ENCODE peak calls at places on chromosomes 11 and 22, in nine cellular contexts. P, C, M, N, E, G, H, I and K are unnamed samples.

GRCh38 chr11:17992916-17993315 is 19.9 kb downstream of the SERGEF start:
- DNase-seq in I (no peak), H (peak; percentile 10), P (no peak), E (no peak), N (no peak), M (no peak), C (no peak), G (no peak), K (peak; percentile 57)

GRCh38 chr22:35498026-35498425 is 42.6 kb upstream of the RASD2 start:
- DNase-seq in P (no peak), I (no peak), N (no peak), G (no peak), E (no peak), H (no peak), C (peak; percentile 35), M (no peak), K (no peak)

GRCh38 chr11:116312560-116313340 is 460.0 kb downstream of the BUD13 start:
- DNase-seq in E (no peak), H (peak; percentile 86), G (peak; percentile 65), C (no peak), M (peak; percentile 65), P (peak; percentile 92), I (peak; percentile 84), N (no peak), K (peak; percentile 82)

GRCh38 chr11:123238297-123238696 is 43.2 kb upstream of the CLMP start:
- DNase-seq in M (peak; percentile 77), I (peak; percentile 41), E (no peak), N (no peak), G (peak; percentile 74), H (peak; percentile 10), C (peak; percentile 61), P (peak; percentile 54), K (peak; percentile 65)

GRCh38 chr22:48675828-48676145 is 1151.9 kb downstream of the BRD1 start:
- DNase-seq in I (no peak), E (no peak), H (no peak), N (no peak), M (no peak), P (no peak), G (no peak), C (no peak), K (no peak)

GRCh38 chr11:83951521-83951920 is 665.4 kb upstream of the CCDC90B start:
- DNase-seq in N (no peak), M (no peak), C (no peak), E (no peak), I (no peak), H (no peak), P (no peak), G (no peak), K (no peak)

GRCh38 chr11:44964526-44965209 is 14.0 kb upstream of the TP53I11 start:
- DNase-seq in H (no peak), I (peak; percentile 87), E (no peak), N (no peak), G (no peak), P (no peak), C (no peak), M (no peak), K (no peak)

GRCh38 chr11:57213282-57214086 is 23.6 kb downstream of the APLNR start:
- DNase-seq in I (no peak), E (peak; percentile 84), M (no peak), H (no peak), N (no peak), C (peak; percentile 21), G (no peak), P (peak; percentile 38), K (no peak)

GRCh38 chr22:24046024-24046423 is 34.9 kb downstream of the CABIN1 start:
- DNase-seq in H (no peak), M (no peak), G (no peak), C (no peak), P (no peak), N (no peak), I (no peak), E (no peak), K (no peak)

GRCh38 chr11:106695506-106695905 is 322.8 kb downstream of the GUCY1A2 start:
- DNase-seq in H (no peak), E (no peak), I (no peak), G (no peak), C (peak; percentile 83), N (no peak), M (no peak), P (no peak), K (no peak)

GRCh38 chr11:86969258-86969657 is 14.1 kb upstream of the FZD4 start:
- DNase-seq in M (no peak), H (no peak), C (no peak), I (no peak), E (no peak), N (no peak), P (no peak), G (no peak), K (no peak)

GRCh38 chr11:19679952-19680823 is 32.4 kb upstream of the NAV2 start:
- DNase-seq in P (peak; percentile 85), H (peak; percentile 74), M (peak; percentile 98), N (no peak), C (peak; percentile 99), I (peak; percentile 89), G (peak; percentile 83), E (peak; percentile 86), K (peak; percentile 96)

GRCh38 chr22:43013355-43014061 is 1.4 kb downstream of the PACSIN2 start:
- DNase-seq in G (no peak), E (no peak), M (no peak), P (no peak), C (no peak), I (no peak), H (peak; percentile 47), N (no peak), K (no peak)

GRCh38 chr22:27647540-27647939 is 154.0 kb downstream of the MN1 start:
- DNase-seq in G (no peak), E (no peak), P (no peak), M (no peak), C (no peak), H (peak; percentile 26), I (no peak), N (no peak), K (no peak)

GRCh38 chr11:30420233-30420787 is 97.4 kb downstream of the ARL14EP start:
- DNase-seq in C (no peak), I (no peak), M (no peak), E (no peak), H (no peak), P (no peak), G (no peak), N (no peak), K (no peak)

DNA sequence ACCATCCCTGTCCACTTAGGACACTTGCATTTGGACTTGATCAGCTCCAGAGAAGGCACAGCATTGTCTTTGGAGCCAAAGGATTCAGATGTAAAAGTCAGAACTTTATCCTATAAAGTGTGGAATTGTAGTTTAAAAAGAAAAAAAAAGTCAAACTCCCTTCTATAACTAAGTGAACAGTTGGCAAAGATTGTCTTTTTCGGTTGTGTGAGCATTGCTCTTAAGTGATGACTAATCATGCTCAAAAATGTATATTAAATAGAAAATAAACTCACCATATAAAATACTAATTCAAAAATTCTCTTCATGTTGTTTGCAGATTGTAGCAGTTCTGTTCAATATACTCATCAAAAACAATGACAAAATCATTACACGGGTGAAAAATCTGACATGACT is 93.8 kb downstream of the ETS1 start:
- DNase-seq in N (no peak), M (no peak), G (no peak), H (no peak), E (no peak), P (no peak), C (peak; percentile 65), I (no peak), K (no peak)
- H3K4me3 ChIP-seq in N (peak overlapping the region; percentile 8), M (no peak overlapping the region), G (no peak overlapping the region), H (no peak overlapping the region), E (no peak overlapping the region), P (no peak overlapping the region), C (no peak overlapping the region), I (no peak overlapping the region), K (no peak overlapping the region)

GRCh38 chr11:35964846-35965245 is 21.0 kb downstream of the LDLRAD3 start:
- DNase-seq in P (no peak), M (no peak), I (no peak), N (no peak), G (no peak), E (no peak), C (no peak), H (no peak), K (no peak)

GRCh38 chr11:35967042-35967441 is 23.2 kb downstream of the LDLRAD3 start:
- DNase-seq in P (peak; percentile 50), M (no peak), G (no peak), C (no peak), N (no peak), E (no peak), H (no peak), I (no peak), K (no peak)

GRCh38 chr11:35968386-35969088 is 24.7 kb downstream of the LDLRAD3 start:
- DNase-seq in C (peak; percentile 33), H (no peak), E (no peak), M (no peak), P (no peak), I (no peak), N (no peak), G (no peak), K (no peak)

GRCh38 chr11:35962373-35963138 is 18.7 kb downstream of the LDLRAD3 start:
- DNase-seq in E (no peak), M (no peak), P (no peak), G (no peak), C (no peak), I (no peak), H (no peak), N (no peak), K (no peak)

DNA sequence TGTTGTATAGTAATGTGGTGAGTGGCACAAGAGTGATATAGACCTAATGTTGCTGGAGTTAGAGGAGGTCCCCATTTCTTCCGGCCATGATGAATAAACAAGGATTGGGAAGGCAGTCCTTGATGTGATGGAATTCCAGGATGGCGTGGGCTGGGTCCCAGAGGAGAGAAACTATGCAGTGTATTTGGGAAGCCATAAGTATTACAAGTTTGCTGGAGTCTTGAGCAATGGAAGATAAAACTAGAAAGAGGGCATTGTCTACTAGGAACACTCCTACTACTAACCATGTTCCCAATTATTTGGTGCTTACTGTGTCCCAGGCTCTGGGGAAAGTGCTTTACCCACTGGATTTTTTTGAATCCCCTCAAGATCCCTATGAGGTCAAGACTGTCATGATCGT is 20.0 kb downstream of the LDLRAD3 start:
- DNase-seq in C (no peak), H (no peak), G (no peak), N (no peak), P (peak; percentile 43), I (no peak), E (no peak), M (no peak), K (no peak)
- H3K9me3 ChIP-seq in C (no peaks in the 10 kb centered on the region), H (no peaks in the 10 kb centered on the region), G (no peaks in the 10 kb centered on the region), N (no peaks in the 10 kb centered on the region), P (no peaks in the 10 kb centered on the region), I (no peaks in the 10 kb centered on the region), E (peaks cover 19% of the 10 kb centered on the region), M (no peaks in the 10 kb centered on the region), K (peaks cover 10% of the 10 kb centered on the region)

GRCh38 chr22:20927940-20928572 is 10.8 kb downstream of the CRKL start:
- DNase-seq in I (no peak), C (no peak), G (no peak), P (no peak), M (no peak), H (no peak), N (no peak), E (no peak), K (no peak)
- H3K36me3 ChIP-seq in I (no peaks in the 10 kb centered on the region), C (peaks cover 4% of the 10 kb centered on the region), G (no peaks in the 10 kb centered on the region), P (no peaks in the 10 kb centered on the region), M (no peaks in the 10 kb centered on the region), H (no peaks in the 10 kb centered on the region), N (no peaks in the 10 kb centered on the region), E (peaks cover 28% of the 10 kb centered on the region), K (peaks cover 21% of the 10 kb centered on the region)

DNA sequence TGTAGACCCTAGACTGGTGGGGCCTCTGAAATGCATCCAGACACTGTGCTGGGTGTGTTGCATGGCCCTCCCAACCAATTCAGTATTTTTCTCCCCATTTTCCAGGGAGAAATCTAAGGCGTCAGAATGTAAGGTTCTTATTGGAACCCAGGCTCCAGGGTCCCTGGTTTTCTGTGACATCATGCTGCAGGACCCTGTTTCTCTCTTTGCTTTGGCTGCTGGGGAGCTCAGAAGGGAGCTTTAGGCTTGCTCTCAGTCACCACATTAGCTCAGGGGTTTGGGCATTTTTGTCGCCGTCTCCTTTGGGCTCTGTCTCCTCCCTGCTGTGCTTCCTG is 2.9 kb downstream of the MYEOV start:
- DNase-seq in G (no peak), M (peak; percentile 84), C (no peak), N (no peak), I (no peak), H (no peak), E (no peak), P (peak; percentile 77), K (no peak)
- H3K4me3 ChIP-seq in G (no peak overlapping the region), M (no peak overlapping the region), C (no peak overlapping the region), N (peak overlapping the region; percentile 21), I (no peak overlapping the region), H (no peak overlapping the region), E (no peak overlapping the region), P (peak overlapping the region; percentile 30), K (no peak overlapping the region)